ENCODE peak calls at places on chromosome 9, in five cellular contexts. One of them, this sample, is unnamed. For H3K4me1, the result is how much of the 10 kb centered on the place peaks cover.

GRCh38 chr9:95057121-95057520 is 260.4 kb downstream of the FANCC start:
- DNase-seq in neural progenitor cell: no peak
- DNase-seq in gastrocnemius medialis: no peak
- DNase-seq in cardiac muscle cell: no peak
- DNase-seq in left lung: no peak
- DNase-seq in this sample: no peak

GRCh38 chr9:131733601-131734061 is 6.2 kb downstream of the RAPGEF1 start:
- DNase-seq in neural progenitor cell: no peak
- DNase-seq in gastrocnemius medialis: peak
- DNase-seq in cardiac muscle cell: no peak
- DNase-seq in left lung: no peak
- DNase-seq in this sample: no peak

GRCh38 chr9:35687972-35688557 is 1.7 kb downstream of the TPM2 start:
- DNase-seq in neural progenitor cell: no peak
- DNase-seq in gastrocnemius medialis: peak
- DNase-seq in cardiac muscle cell: peak
- DNase-seq in left lung: no peak
- DNase-seq in this sample: no peak

GRCh38 chr9:111828193-111828592 is 33.5 kb upstream of the SHOC1 start:
- DNase-seq in neural progenitor cell: no peak
- DNase-seq in gastrocnemius medialis: no peak
- DNase-seq in cardiac muscle cell: no peak
- DNase-seq in left lung: no peak
- DNase-seq in this sample: no peak

GRCh38 chr9:80040457-80040856 is 468.7 kb downstream of the TLE4 start:
- DNase-seq in neural progenitor cell: peak
- DNase-seq in gastrocnemius medialis: no peak
- DNase-seq in cardiac muscle cell: peak
- DNase-seq in left lung: no peak
- DNase-seq in this sample: no peak

GRCh38 chr9:36317766-36318165 is 59.5 kb upstream of the GNE start:
- DNase-seq in neural progenitor cell: no peak
- DNase-seq in gastrocnemius medialis: no peak
- DNase-seq in cardiac muscle cell: no peak
- DNase-seq in left lung: peak
- DNase-seq in this sample: no peak

GRCh38 chr9:69898714-69899209 is 78.1 kb downstream of the CFAP95 start:
- DNase-seq in neural progenitor cell: no peak
- DNase-seq in gastrocnemius medialis: no peak
- DNase-seq in cardiac muscle cell: no peak
- DNase-seq in left lung: no peak
- DNase-seq in this sample: no peak

GRCh38 chr9:97855899-97856298 is 2.9 kb downstream of the FOXE1 start:
- DNase-seq in neural progenitor cell: no peak
- DNase-seq in gastrocnemius medialis: no peak
- DNase-seq in cardiac muscle cell: no peak
- DNase-seq in left lung: no peak
- DNase-seq in this sample: no peak

GRCh38 chr9:1198085-1198484 is 147.9 kb downstream of the DMRT2 start:
- DNase-seq in neural progenitor cell: no peak
- DNase-seq in gastrocnemius medialis: no peak
- DNase-seq in cardiac muscle cell: no peak
- DNase-seq in left lung: no peak
- DNase-seq in this sample: no peak

GRCh38 chr9:128637656-128638055 is 19.0 kb downstream of the DYNC2I2 start:
- DNase-seq in neural progenitor cell: no peak
- DNase-seq in gastrocnemius medialis: no peak
- DNase-seq in cardiac muscle cell: no peak
- DNase-seq in left lung: no peak
- DNase-seq in this sample: no peak

GRCh38 chr9:6739218-6739617 is 18.6 kb upstream of the KDM4C start:
- DNase-seq in neural progenitor cell: no peak
- DNase-seq in gastrocnemius medialis: no peak
- DNase-seq in cardiac muscle cell: no peak
- DNase-seq in left lung: no peak
- DNase-seq in this sample: no peak

GRCh38 chr9:96152550-96152949 is 149.4 kb downstream of the HSD17B3 start:
- DNase-seq in neural progenitor cell: no peak
- DNase-seq in gastrocnemius medialis: no peak
- DNase-seq in cardiac muscle cell: no peak
- DNase-seq in left lung: no peak
- DNase-seq in this sample: no peak

GRCh38 chr9:7756088-7756487 is 43.5 kb downstream of the DMAC1 start:
- DNase-seq in neural progenitor cell: no peak
- DNase-seq in gastrocnemius medialis: no peak
- DNase-seq in cardiac muscle cell: no peak
- DNase-seq in left lung: no peak
- DNase-seq in this sample: no peak

GRCh38 chr9:91712811-91713210 is 237.2 kb downstream of the ROR2 start:
- DNase-seq in neural progenitor cell: no peak
- DNase-seq in gastrocnemius medialis: no peak
- DNase-seq in cardiac muscle cell: no peak
- DNase-seq in left lung: no peak
- DNase-seq in this sample: no peak

GRCh38 chr9:136317695-136318094 is 9.6 kb upstream of the GPSM1 start:
- DNase-seq in neural progenitor cell: no peak
- DNase-seq in gastrocnemius medialis: no peak
- DNase-seq in cardiac muscle cell: no peak
- DNase-seq in left lung: no peak
- DNase-seq in this sample: no peak

GRCh38 chr9:136109351-136110081 is 9.2 kb downstream of the TMEM250 start:
- DNase-seq in neural progenitor cell: peak
- DNase-seq in gastrocnemius medialis: peak
- DNase-seq in cardiac muscle cell: peak
- DNase-seq in left lung: peak
- DNase-seq in this sample: peak

GRCh38 chr9:121344062-121344696 is 25.9 kb downstream of the STOM start:
- DNase-seq in neural progenitor cell: no peak
- DNase-seq in gastrocnemius medialis: no peak
- DNase-seq in cardiac muscle cell: no peak
- DNase-seq in left lung: no peak
- DNase-seq in this sample: no peak

GRCh38 chr9:23674016-23674585 is 151.9 kb downstream of the ELAVL2 start:
- DNase-seq in neural progenitor cell: no peak
- DNase-seq in gastrocnemius medialis: no peak
- DNase-seq in cardiac muscle cell: no peak
- DNase-seq in left lung: no peak
- DNase-seq in this sample: no peak

GRCh38 chr9:7234144-7234543 is 476.4 kb downstream of the KDM4C start:
- DNase-seq in neural progenitor cell: peak
- DNase-seq in gastrocnemius medialis: no peak
- DNase-seq in cardiac muscle cell: peak
- DNase-seq in left lung: no peak
- DNase-seq in this sample: no peak

GRCh38 chr9:101716629-101717028 is 21.8 kb downstream of the GRIN3A start:
- DNase-seq in neural progenitor cell: no peak
- DNase-seq in gastrocnemius medialis: no peak
- DNase-seq in cardiac muscle cell: no peak
- DNase-seq in left lung: no peak
- DNase-seq in this sample: no peak

GRCh38 chr9:20197976-20198685 is 409.3 kb upstream of the SLC24A2 start:
- DNase-seq in neural progenitor cell: peak
- DNase-seq in gastrocnemius medialis: no peak
- DNase-seq in cardiac muscle cell: no peak
- DNase-seq in left lung: no peak
- DNase-seq in this sample: no peak

GRCh38 chr9:107881625-107882300 is 392.2 kb upstream of the KLF4 start:
- DNase-seq in neural progenitor cell: no peak
- DNase-seq in gastrocnemius medialis: no peak
- DNase-seq in cardiac muscle cell: no peak
- DNase-seq in left lung: no peak
- DNase-seq in this sample: no peak

GRCh38 chr9:3824062-3824461 is 298.3 kb upstream of the RFX3 start:
- DNase-seq in neural progenitor cell: no peak
- DNase-seq in gastrocnemius medialis: no peak
- DNase-seq in cardiac muscle cell: no peak
- DNase-seq in left lung: no peak
- DNase-seq in this sample: no peak

GRCh38 chr9:69147041-69147834 is 26.8 kb upstream of the TJP2 start:
- DNase-seq in neural progenitor cell: no peak
- DNase-seq in gastrocnemius medialis: no peak
- DNase-seq in cardiac muscle cell: no peak
- DNase-seq in left lung: no peak
- DNase-seq in this sample: no peak

GRCh38 chr9:137304383-137305059 is 2.5 kb upstream of the NRARP start:
- DNase-seq in neural progenitor cell: peak
- DNase-seq in gastrocnemius medialis: no peak
- DNase-seq in cardiac muscle cell: peak
- DNase-seq in left lung: no peak
- DNase-seq in this sample: no peak

GRCh38 chr9:7266911-7267555 is 509.3 kb downstream of the KDM4C start:
- DNase-seq in neural progenitor cell: peak
- DNase-seq in gastrocnemius medialis: no peak
- DNase-seq in cardiac muscle cell: no peak
- DNase-seq in left lung: no peak
- DNase-seq in this sample: no peak

GRCh38 chr9:111657051-111657450 is 4.4 kb upstream of the GNG10 start:
- DNase-seq in neural progenitor cell: no peak
- DNase-seq in gastrocnemius medialis: no peak
- DNase-seq in cardiac muscle cell: no peak
- DNase-seq in left lung: no peak
- DNase-seq in this sample: no peak

GRCh38 chr9:35520404-35520790 is 30.5 kb downstream of the RUSC2 start:
- DNase-seq in neural progenitor cell: no peak
- DNase-seq in gastrocnemius medialis: no peak
- DNase-seq in cardiac muscle cell: no peak
- DNase-seq in left lung: no peak
- DNase-seq in this sample: no peak

GRCh38 chr9:122144836-122145235 is 14.7 kb downstream of the NDUFA8 start:
- DNase-seq in neural progenitor cell: no peak
- DNase-seq in gastrocnemius medialis: no peak
- DNase-seq in cardiac muscle cell: no peak
- DNase-seq in left lung: no peak
- DNase-seq in this sample: no peak

GRCh38 chr9:2663886-2664674 is 42.5 kb downstream of the VLDLR start:
- DNase-seq in neural progenitor cell: no peak
- DNase-seq in gastrocnemius medialis: peak
- DNase-seq in cardiac muscle cell: no peak
- DNase-seq in left lung: no peak
- DNase-seq in this sample: no peak

GRCh38 chr9:121730188-121730587 is 78.8 kb downstream of the DAB2IP start:
- DNase-seq in neural progenitor cell: no peak
- DNase-seq in gastrocnemius medialis: no peak
- DNase-seq in cardiac muscle cell: no peak
- DNase-seq in left lung: no peak
- DNase-seq in this sample: no peak

GRCh38 chr9:127921592-127922120 is 4.8 kb upstream of the ST6GALNAC4 start:
- DNase-seq in neural progenitor cell: peak
- DNase-seq in gastrocnemius medialis: peak
- DNase-seq in cardiac muscle cell: peak
- DNase-seq in left lung: peak
- DNase-seq in this sample: no peak

GRCh38 chr9:98708933-98709911 is at the start of gene GABBR2:
- DNase-seq in neural progenitor cell: peak
- DNase-seq in gastrocnemius medialis: no peak
- DNase-seq in cardiac muscle cell: peak
- DNase-seq in left lung: no peak
- DNase-seq in this sample: no peak

GRCh38 chr9:77793909-77794308 is 145.8 kb upstream of the GNA14 start:
- DNase-seq in neural progenitor cell: no peak
- DNase-seq in gastrocnemius medialis: no peak
- DNase-seq in cardiac muscle cell: no peak
- DNase-seq in left lung: no peak
- DNase-seq in this sample: no peak

GRCh38 chr9:112556497-112557085 is 70.0 kb downstream of the KIAA1958 start:
- DNase-seq in neural progenitor cell: no peak
- DNase-seq in gastrocnemius medialis: no peak
- DNase-seq in cardiac muscle cell: no peak
- DNase-seq in left lung: no peak
- DNase-seq in this sample: no peak

GRCh38 chr9:134484479-134484878 is 157.1 kb upstream of the COL5A1 start:
- DNase-seq in neural progenitor cell: no peak
- DNase-seq in gastrocnemius medialis: peak
- DNase-seq in cardiac muscle cell: no peak
- DNase-seq in left lung: peak
- DNase-seq in this sample: no peak

GRCh38 chr9:38404314-38404713 is 11.8 kb downstream of the ALDH1B1 start:
- DNase-seq in neural progenitor cell: no peak
- DNase-seq in gastrocnemius medialis: no peak
- DNase-seq in cardiac muscle cell: no peak
- DNase-seq in left lung: no peak
- DNase-seq in this sample: no peak

GRCh38 chr9:75616052-75616451 is 274.4 kb upstream of the PCSK5 start:
- DNase-seq in neural progenitor cell: no peak
- DNase-seq in gastrocnemius medialis: no peak
- DNase-seq in cardiac muscle cell: no peak
- DNase-seq in left lung: no peak
- DNase-seq in this sample: no peak
- H3K4me1 ChIP-seq in neural progenitor cell: under half
- H3K4me1 ChIP-seq in gastrocnemius medialis: under half
- H3K4me1 ChIP-seq in cardiac muscle cell: under half
- H3K4me1 ChIP-seq in left lung: under half
- H3K4me1 ChIP-seq in this sample: under half

DNA sequence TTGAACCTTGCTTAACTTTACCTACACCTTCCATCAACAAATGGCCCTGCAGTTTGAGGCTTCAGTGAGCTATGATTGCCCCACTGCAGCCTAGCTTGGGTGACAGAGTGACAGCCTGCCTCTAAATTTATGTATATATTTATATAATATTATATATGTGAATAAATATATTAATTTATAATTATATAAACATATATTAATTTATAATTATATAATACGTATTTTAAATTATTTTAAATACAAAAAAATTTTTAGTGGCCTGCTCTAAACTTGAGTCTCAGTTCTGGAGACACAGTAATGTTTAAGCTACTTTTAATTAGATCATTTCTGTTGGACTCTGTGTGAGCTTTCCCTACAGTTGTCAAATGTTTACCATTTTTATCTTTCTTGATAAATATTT is 9.3 kb upstream of the SHC3 start:
- DNase-seq in neural progenitor cell: no peak
- DNase-seq in gastrocnemius medialis: no peak
- DNase-seq in cardiac muscle cell: no peak
- DNase-seq in left lung: no peak
- DNase-seq in this sample: no peak
- TF ChIP-seq CTCF in neural progenitor cell: no peak
- TF ChIP-seq CTCF in gastrocnemius medialis: no peak
- TF ChIP-seq CTCF in cardiac muscle cell: no peak
- TF ChIP-seq CTCF in left lung: no peak
- TF ChIP-seq CTCF in this sample: no peak

GRCh38 chr9:118578467-118578866 is 790.8 kb downstream of the BRINP1 start:
- DNase-seq in neural progenitor cell: no peak
- DNase-seq in gastrocnemius medialis: no peak
- DNase-seq in cardiac muscle cell: no peak
- DNase-seq in left lung: no peak
- DNase-seq in this sample: no peak
- H3K27ac ChIP-seq in neural progenitor cell: no peak
- H3K27ac ChIP-seq in gastrocnemius medialis: no peak
- H3K27ac ChIP-seq in cardiac muscle cell: no peak
- H3K27ac ChIP-seq in left lung: no peak
- H3K27ac ChIP-seq in this sample: no peak

GRCh38 chr9:130029223-130029583 is 13.8 kb downstream of the FNBP1 start:
- DNase-seq in neural progenitor cell: no peak
- DNase-seq in gastrocnemius medialis: peak
- DNase-seq in cardiac muscle cell: no peak
- DNase-seq in left lung: no peak
- DNase-seq in this sample: no peak
- H3K4me1 ChIP-seq in neural progenitor cell: under half
- H3K4me1 ChIP-seq in gastrocnemius medialis: under half
- H3K4me1 ChIP-seq in cardiac muscle cell: under half
- H3K4me1 ChIP-seq in left lung: half or more
- H3K4me1 ChIP-seq in this sample: under half

GRCh38 chr9:126564716-126565115 is 49.0 kb upstream of the LMX1B start:
- DNase-seq in neural progenitor cell: peak
- DNase-seq in gastrocnemius medialis: no peak
- DNase-seq in cardiac muscle cell: no peak
- DNase-seq in left lung: peak
- DNase-seq in this sample: no peak
- TF ChIP-seq CTCF in neural progenitor cell: peak
- TF ChIP-seq CTCF in gastrocnemius medialis: no peak
- TF ChIP-seq CTCF in cardiac muscle cell: peak
- TF ChIP-seq CTCF in left lung: no peak
- TF ChIP-seq CTCF in this sample: no peak

This sample was measured in right atrium auricular region.